ENCODE peak calls at places on chromosomes 7 and 10, in six cellular contexts. G is left ventricle myocardium inferior, F is OCI-LY7, X is adrenal gland, I is HepG2, O is upper lobe of left lung. K is an unnamed sample.

GRCh38 chr7:124033093-124033806 is 383 bp upstream of the TMEM229A start:
- DNase-seq in I (no peak), X (peak; percentile 28), F (no peak), O (peak; percentile 84), G (peak; percentile 22), K (no peak)

GRCh38 chr7:34612671-34613070 is 45.3 kb upstream of the NPSR1 start:
- DNase-seq in G (no peak), X (no peak), O (no peak), F (no peak), I (peak; percentile 4), K (no peak)

GRCh38 chr10:92757066-92757716 is 67.4 kb downstream of the HHEX start:
- DNase-seq in X (peak; percentile 71), O (no peak), F (peak; percentile 95), I (peak; percentile 72), G (peak; percentile 79), K (peak; percentile 55)

GRCh38 chr10:117074621-117075020 is 63.4 kb downstream of the VAX1 start:
- DNase-seq in G (no peak), O (no peak), X (no peak), F (no peak), I (peak; percentile 3), K (peak; percentile 45)

GRCh38 chr7:22251906-22252495 is 105.0 kb downstream of the RAPGEF5 start:
- DNase-seq in G (no peak), O (no peak), X (no peak), I (no peak), F (no peak), K (no peak)

GRCh38 chr10:67779455-67780205 is 58.4 kb downstream of the DNAJC12 start:
- DNase-seq in X (peak; percentile 83), F (peak; percentile 91), I (peak; percentile 73), G (no peak), O (no peak), K (peak; percentile 67)

GRCh38 chr10:60006046-60006445 is 99.7 kb upstream of the CCDC6 start:
- DNase-seq in O (no peak), F (no peak), I (no peak), G (no peak), X (no peak), K (no peak)

GRCh38 chr7:120054376-120055100 is 218.4 kb upstream of the KCND2 start:
- DNase-seq in X (no peak), G (no peak), F (no peak), I (no peak), O (no peak), K (no peak)

GRCh38 chr10:77301305-77301730 is 336.3 kb downstream of the KCNMA1 start:
- DNase-seq in G (no peak), F (no peak), O (no peak), X (no peak), I (no peak), K (peak; percentile 30)

GRCh38 chr10:123455861-123456260 is 210.3 kb upstream of the GPR26 start:
- DNase-seq in F (no peak), I (peak; percentile 22), G (no peak), O (no peak), X (no peak), K (no peak)

GRCh38 chr10:4527281-4527960 is 298.6 kb upstream of the AKR1E2 start:
- DNase-seq in O (no peak), F (no peak), X (no peak), I (no peak), G (no peak), K (no peak)

GRCh38 chr10:14017380-14017943 is 313.3 kb downstream of the FRMD4A start:
- DNase-seq in F (no peak), X (no peak), O (no peak), I (no peak), G (no peak), K (no peak)

GRCh38 chr7:1907751-1908365 is 237.8 kb downstream of the ELFN1 start:
- DNase-seq in X (no peak), O (peak; percentile 65), I (no peak), G (no peak), F (no peak), K (no peak)

GRCh38 chr7:138864667-138865066 is 66.7 kb upstream of the ATP6V0A4 start:
- DNase-seq in G (no peak), F (no peak), I (no peak), X (no peak), O (no peak), K (peak; percentile 71)

GRCh38 chr7:27520828-27521790 is 141.6 kb downstream of the HIBADH start:
- DNase-seq in F (no peak), X (peak; percentile 72), G (no peak), I (no peak), O (peak; percentile 13), K (no peak)

GRCh38 chr10:32983333-32983909 is 25.4 kb upstream of the ITGB1 start:
- DNase-seq in G (no peak), X (no peak), O (no peak), F (no peak), I (peak; percentile 77), K (peak; percentile 85)

DNA sequence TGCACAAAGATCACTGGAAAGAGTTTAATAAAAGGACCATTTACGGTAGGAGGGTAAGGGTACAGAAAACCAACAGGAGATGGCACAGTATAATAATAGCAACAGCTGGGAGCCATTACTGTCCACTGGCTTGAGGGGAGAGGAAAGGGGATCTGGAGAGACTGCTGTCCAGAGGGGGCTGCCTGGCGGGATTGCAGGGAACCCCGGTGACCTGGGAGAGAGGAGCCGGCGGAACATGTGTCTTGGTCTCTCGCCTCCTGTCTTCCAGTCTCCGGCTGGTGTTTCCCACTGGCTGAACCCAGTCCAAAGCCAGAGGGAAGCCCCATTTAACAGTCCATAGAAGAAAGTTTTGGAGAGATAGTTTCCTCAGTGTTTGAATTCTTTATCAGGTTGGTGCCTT is 57.5 kb upstream of the PODXL start:
- DNase-seq in I (no peak), G (no peak), X (no peak), O (no peak), F (no peak), K (no peak)
- H3K27ac ChIP-seq in I (no peak overlapping the region), G (peak overlapping the region; percentile 76), X (no peak overlapping the region), O (no peak overlapping the region), F (no peak overlapping the region), K (no peak overlapping the region)

DNA sequence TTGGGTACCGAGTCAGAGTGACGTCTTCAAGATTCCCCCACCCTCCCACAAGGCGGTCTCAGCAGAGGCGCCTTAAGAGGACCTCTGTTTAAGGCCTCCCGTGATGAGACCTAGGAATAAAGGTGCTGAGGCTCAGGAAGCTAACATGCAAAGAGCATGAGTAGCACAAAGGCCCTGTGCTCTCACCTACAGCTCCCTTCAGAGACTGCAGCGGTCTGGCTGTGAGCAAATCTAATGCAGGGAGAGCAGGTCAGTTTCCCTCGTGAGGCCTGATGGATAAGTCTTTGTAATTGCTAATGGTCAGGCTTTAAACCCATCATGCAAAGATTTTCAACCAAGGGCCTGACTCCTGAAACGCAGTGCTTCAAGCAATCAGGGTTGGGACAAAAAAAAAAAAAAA is 909.3 kb upstream of the GHITM start:
- DNase-seq in X (no peak), I (no peak), G (no peak), F (no peak), O (no peak), K (no peak)
- H3K27ac ChIP-seq in X (no peak overlapping the region), I (no peak overlapping the region), G (no peak overlapping the region), F (no peak overlapping the region), O (no peak overlapping the region), K (no peak overlapping the region)

DNA sequence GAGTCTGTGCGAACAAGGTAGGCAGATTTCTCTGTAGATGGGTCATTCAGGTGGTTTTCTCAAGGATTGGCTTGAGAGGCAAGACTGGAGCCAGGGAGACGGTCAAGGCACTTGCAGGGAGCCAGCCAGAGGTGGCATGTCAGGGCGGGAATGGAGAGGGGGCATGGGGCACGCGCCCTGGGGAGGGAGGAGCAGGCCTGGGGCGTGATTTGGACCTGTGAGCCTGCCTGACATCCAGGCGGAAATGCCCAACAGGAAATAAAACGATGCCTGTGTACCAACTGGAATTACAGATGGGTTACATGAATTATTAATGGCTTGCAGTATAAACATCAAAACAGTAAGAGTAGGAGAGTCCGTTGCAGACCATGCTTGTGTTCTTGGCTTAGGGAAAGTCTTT is 8.6 kb upstream of the SUN1 start:
- DNase-seq in X (no peak), I (no peak), G (no peak), O (peak; percentile 46), F (no peak), K (no peak)
- H3K27ac ChIP-seq in X (peak overlapping the region; percentile 7), I (peak overlapping the region; percentile 26), G (peak overlapping the region; percentile 95), O (no peak overlapping the region), F (no peak overlapping the region), K (peak overlapping the region; percentile 79)

GRCh38 chr7:47538846-47539311 is 43.0 kb downstream of the TNS3 start:
- DNase-seq in G (peak; percentile 0), F (no peak), I (peak; percentile 87), O (no peak), X (no peak), K (no peak)

GRCh38 chr7:47542051-47542450 is 39.9 kb downstream of the TNS3 start:
- DNase-seq in I (no peak), X (no peak), G (no peak), F (no peak), O (no peak), K (no peak)

GRCh38 chr7:47540053-47540386 is 41.9 kb downstream of the TNS3 start:
- DNase-seq in I (no peak), G (no peak), F (no peak), O (no peak), X (no peak), K (no peak)

GRCh38 chr7:47539398-47540052 is 42.4 kb downstream of the TNS3 start:
- DNase-seq in I (peak; percentile 89), X (peak; percentile 78), G (no peak), O (no peak), F (no peak), K (no peak)

GRCh38 chr7:47540387-47541093 is 41.4 kb downstream of the TNS3 start:
- DNase-seq in X (no peak), O (no peak), G (no peak), I (peak; percentile 66), F (no peak), K (no peak)
- H3K27ac ChIP-seq in X (peak overlapping the region; percentile 91), O (no peak overlapping the region), G (no peak overlapping the region), I (peak overlapping the region; percentile 79), F (no peak overlapping the region), K (peak overlapping the region; percentile 4)

GRCh38 chr7:92590711-92591310 is 621 bp upstream of the FAM133B start:
- DNase-seq in I (no peak), G (no peak), O (no peak), F (no peak), X (no peak), K (no peak)
- H3K27ac ChIP-seq in I (no peak overlapping the region), G (peak overlapping the region; percentile 97), O (no peak overlapping the region), F (no peak overlapping the region), X (no peak overlapping the region), K (peak overlapping the region; percentile 90)

GRCh38 chr10:96584474-96584873 is 2.3 kb downstream of the TM9SF3 start:
- DNase-seq in G (no peak), F (no peak), I (no peak), X (no peak), O (no peak), K (no peak)
- H3K27ac ChIP-seq in G (no peak overlapping the region), F (no peak overlapping the region), I (no peak overlapping the region), X (no peak overlapping the region), O (no peak overlapping the region), K (no peak overlapping the region)

GRCh38 chr10:58672855-58673254 is 160.2 kb downstream of the BICC1 start:
- DNase-seq in G (no peak), X (no peak), I (no peak), F (no peak), O (no peak), K (no peak)
- H3K27ac ChIP-seq in G (no peak overlapping the region), X (no peak overlapping the region), I (no peak overlapping the region), F (no peak overlapping the region), O (no peak overlapping the region), K (no peak overlapping the region)

GRCh38 chr10:73032536-73032935 is 64.1 kb downstream of the P4HA1 start:
- DNase-seq in X (no peak), F (no peak), G (no peak), O (no peak), I (no peak), K (no peak)
- H3K27ac ChIP-seq in X (no peak overlapping the region), F (no peak overlapping the region), G (no peak overlapping the region), O (no peak overlapping the region), I (no peak overlapping the region), K (no peak overlapping the region)

K was measured in RWPE1.